ENCODE peak calls at places on chromosome 17, in five cellular contexts. Z, D, A, V and R are unnamed samples.

GRCh38 chr17:81086789-81087551 is 52.0 kb downstream of the BAIAP2 start:
- DNase-seq in A (no peak), D (no peak), Z (no peak), V (no peak), R (no peak)

GRCh38 chr17:61450641-61451537 is 1.3 kb upstream of the TBX4 start:
- DNase-seq in Z (no peak), D (no peak), A (no peak), V (no peak), R (no peak)

GRCh38 chr17:79922161-79922569 is 82.9 kb upstream of the CBX4 start:
- DNase-seq in V (no peak), A (no peak), Z (no peak), D (no peak), R (no peak)

GRCh38 chr17:80187493-80187892 is 17.7 kb downstream of the CARD14 start:
- DNase-seq in D (no peak), A (no peak), V (no peak), Z (no peak), R (no peak)

GRCh38 chr17:43021739-43022512 is at the start of gene VAT1:
- DNase-seq in V (peak), D (peak), Z (peak), A (peak), R (peak)

GRCh38 chr17:78862073-78863023 is 21.7 kb upstream of the USP36 start:
- DNase-seq in A (no peak), Z (no peak), D (no peak), V (no peak), R (peak)

GRCh38 chr17:45261577-45262515 is at the start of gene SPATA32:
- DNase-seq in A (peak), Z (peak), D (peak), V (peak), R (no peak)

GRCh38 chr17:73645050-73645871 is 1.0 kb upstream of the SDK2 start:
- DNase-seq in V (peak), A (no peak), D (peak), Z (no peak), R (no peak)

GRCh38 chr17:49132317-49132698 is 261 bp upstream of the B4GALNT2 start:
- DNase-seq in D (no peak), Z (no peak), A (no peak), V (no peak), R (no peak)

GRCh38 chr17:67239597-67239996 is 5.4 kb downstream of the HELZ start:
- DNase-seq in D (no peak), V (no peak), Z (no peak), A (no peak), R (peak)

GRCh38 chr17:82277851-82278250 is 4.4 kb upstream of the CSNK1D start:
- DNase-seq in A (no peak), D (no peak), Z (no peak), V (no peak), R (no peak)

GRCh38 chr17:4407851-4408250 is 25.9 kb upstream of the SPNS3 start:
- DNase-seq in V (no peak), D (no peak), A (no peak), Z (no peak), R (no peak)

GRCh38 chr17:47188799-47189731 is at the start of gene CDC27:
- DNase-seq in V (peak), A (peak), D (peak), Z (peak), R (peak)